ENCODE peak calls at places on chromosome 10, in nine cellular contexts. One of them, this sample, is unnamed.

GRCh38 chr10:129833366-129833765 is 130.7 kb downstream of the EBF3 start:
- DNase-seq in adrenal gland: no peak
- DNase-seq in right lobe of liver: no peak
- DNase-seq in uterus: no peak
- DNase-seq in heart left ventricle: no peak
- DNase-seq in thyroid gland: no peak
- DNase-seq in sigmoid colon: no peak
- DNase-seq in prostate gland: no peak
- DNase-seq in A549: no peak
- DNase-seq in this sample: no peak

GRCh38 chr10:63977329-63977923 is 456.2 kb downstream of the REEP3 start:
- DNase-seq in heart left ventricle: no peak
- DNase-seq in sigmoid colon: no peak
- DNase-seq in adrenal gland: peak; percentile 42
- DNase-seq in prostate gland: no peak
- DNase-seq in thyroid gland: peak; percentile 30
- DNase-seq in uterus: no peak
- DNase-seq in right lobe of liver: no peak
- DNase-seq in A549: peak; percentile 40
- DNase-seq in this sample: no peak

GRCh38 chr10:93565421-93565820 is 1.0 kb upstream of the FFAR4 start:
- DNase-seq in thyroid gland: no peak
- DNase-seq in uterus: no peak
- DNase-seq in sigmoid colon: peak; percentile 46
- DNase-seq in prostate gland: no peak
- DNase-seq in right lobe of liver: no peak
- DNase-seq in heart left ventricle: no peak
- DNase-seq in A549: no peak
- DNase-seq in adrenal gland: no peak
- DNase-seq in this sample: no peak

GRCh38 chr10:62230344-62231138 is 38.1 kb downstream of the RTKN2 start:
- DNase-seq in sigmoid colon: no peak
- DNase-seq in thyroid gland: no peak
- DNase-seq in adrenal gland: no peak
- DNase-seq in A549: no peak
- DNase-seq in prostate gland: no peak
- DNase-seq in heart left ventricle: no peak
- DNase-seq in right lobe of liver: no peak
- DNase-seq in uterus: no peak
- DNase-seq in this sample: no peak

GRCh38 chr10:8009031-8009430 is 45.5 kb upstream of the GATA3 start:
- DNase-seq in sigmoid colon: no peak
- DNase-seq in thyroid gland: no peak
- DNase-seq in right lobe of liver: no peak
- DNase-seq in uterus: no peak
- DNase-seq in heart left ventricle: no peak
- DNase-seq in prostate gland: no peak
- DNase-seq in A549: no peak
- DNase-seq in adrenal gland: no peak
- DNase-seq in this sample: no peak

GRCh38 chr10:128747556-128748335 is 621.5 kb upstream of the MKI67 start:
- DNase-seq in heart left ventricle: no peak
- DNase-seq in prostate gland: no peak
- DNase-seq in A549: no peak
- DNase-seq in sigmoid colon: no peak
- DNase-seq in adrenal gland: no peak
- DNase-seq in thyroid gland: no peak
- DNase-seq in uterus: no peak
- DNase-seq in right lobe of liver: no peak
- DNase-seq in this sample: no peak

GRCh38 chr10:63114031-63114814 is 18.9 kb upstream of the NRBF2 start:
- DNase-seq in prostate gland: peak; percentile 82
- DNase-seq in sigmoid colon: peak; percentile 93
- DNase-seq in right lobe of liver: peak; percentile 54
- DNase-seq in A549: no peak
- DNase-seq in adrenal gland: peak; percentile 88
- DNase-seq in heart left ventricle: peak; percentile 68
- DNase-seq in uterus: peak; percentile 91
- DNase-seq in thyroid gland: peak; percentile 60
- DNase-seq in this sample: peak; percentile 77

GRCh38 chr10:49844775-49845561 is 82.8 kb upstream of the OGDHL start:
- DNase-seq in right lobe of liver: no peak
- DNase-seq in A549: peak; percentile 25
- DNase-seq in prostate gland: no peak
- DNase-seq in adrenal gland: no peak
- DNase-seq in heart left ventricle: no peak
- DNase-seq in sigmoid colon: no peak
- DNase-seq in thyroid gland: no peak
- DNase-seq in uterus: no peak
- DNase-seq in this sample: no peak

GRCh38 chr10:677750-678661 is 11.5 kb downstream of the DIP2C start:
- DNase-seq in prostate gland: peak; percentile 2
- DNase-seq in adrenal gland: no peak
- DNase-seq in right lobe of liver: no peak
- DNase-seq in A549: no peak
- DNase-seq in heart left ventricle: no peak
- DNase-seq in uterus: no peak
- DNase-seq in sigmoid colon: no peak
- DNase-seq in thyroid gland: no peak
- DNase-seq in this sample: no peak

GRCh38 chr10:13961096-13961495 is 369.6 kb downstream of the FRMD4A start:
- DNase-seq in right lobe of liver: no peak
- DNase-seq in heart left ventricle: no peak
- DNase-seq in sigmoid colon: peak; percentile 67
- DNase-seq in uterus: no peak
- DNase-seq in adrenal gland: no peak
- DNase-seq in prostate gland: no peak
- DNase-seq in thyroid gland: no peak
- DNase-seq in A549: no peak
- DNase-seq in this sample: no peak

GRCh38 chr10:7666253-7667023 is at the start of gene ITIH5:
- DNase-seq in prostate gland: no peak
- DNase-seq in A549: no peak
- DNase-seq in uterus: peak; percentile 28
- DNase-seq in right lobe of liver: peak; percentile 19
- DNase-seq in thyroid gland: peak; percentile 33
- DNase-seq in heart left ventricle: no peak
- DNase-seq in sigmoid colon: peak; percentile 74
- DNase-seq in adrenal gland: no peak
- DNase-seq in this sample: no peak

GRCh38 chr10:113907166-113907565 is 52.7 kb downstream of the NHLRC2 start:
- DNase-seq in heart left ventricle: no peak
- DNase-seq in adrenal gland: no peak
- DNase-seq in prostate gland: no peak
- DNase-seq in uterus: no peak
- DNase-seq in sigmoid colon: no peak
- DNase-seq in A549: no peak
- DNase-seq in right lobe of liver: no peak
- DNase-seq in thyroid gland: no peak
- DNase-seq in this sample: no peak

GRCh38 chr10:58645762-58646161 is 133.1 kb downstream of the BICC1 start:
- DNase-seq in prostate gland: no peak
- DNase-seq in A549: no peak
- DNase-seq in uterus: no peak
- DNase-seq in heart left ventricle: no peak
- DNase-seq in adrenal gland: no peak
- DNase-seq in right lobe of liver: no peak
- DNase-seq in sigmoid colon: no peak
- DNase-seq in thyroid gland: no peak
- DNase-seq in this sample: no peak

GRCh38 chr10:27457966-27458365 is 46.1 kb upstream of the RAB18 start:
- DNase-seq in prostate gland: no peak
- DNase-seq in thyroid gland: no peak
- DNase-seq in right lobe of liver: no peak
- DNase-seq in uterus: no peak
- DNase-seq in sigmoid colon: no peak
- DNase-seq in heart left ventricle: no peak
- DNase-seq in A549: no peak
- DNase-seq in adrenal gland: no peak
- DNase-seq in this sample: no peak

GRCh38 chr10:74047871-74048270 is 50.0 kb downstream of the VCL start:
- DNase-seq in heart left ventricle: no peak
- DNase-seq in right lobe of liver: no peak
- DNase-seq in prostate gland: no peak
- DNase-seq in adrenal gland: no peak
- DNase-seq in uterus: no peak
- DNase-seq in sigmoid colon: no peak
- DNase-seq in thyroid gland: no peak
- DNase-seq in A549: no peak
- DNase-seq in this sample: no peak

GRCh38 chr10:44466236-44466635 is 81.3 kb upstream of the CXCL12 start:
- DNase-seq in prostate gland: no peak
- DNase-seq in adrenal gland: no peak
- DNase-seq in right lobe of liver: no peak
- DNase-seq in heart left ventricle: no peak
- DNase-seq in sigmoid colon: no peak
- DNase-seq in A549: no peak
- DNase-seq in uterus: no peak
- DNase-seq in thyroid gland: no peak
- DNase-seq in this sample: no peak

GRCh38 chr10:79128923-79129305 is 60.1 kb downstream of the ZMIZ1 start:
- DNase-seq in sigmoid colon: no peak
- DNase-seq in heart left ventricle: no peak
- DNase-seq in prostate gland: no peak
- DNase-seq in adrenal gland: no peak
- DNase-seq in A549: no peak
- DNase-seq in right lobe of liver: no peak
- DNase-seq in thyroid gland: no peak
- DNase-seq in uterus: no peak
- DNase-seq in this sample: no peak

DNA sequence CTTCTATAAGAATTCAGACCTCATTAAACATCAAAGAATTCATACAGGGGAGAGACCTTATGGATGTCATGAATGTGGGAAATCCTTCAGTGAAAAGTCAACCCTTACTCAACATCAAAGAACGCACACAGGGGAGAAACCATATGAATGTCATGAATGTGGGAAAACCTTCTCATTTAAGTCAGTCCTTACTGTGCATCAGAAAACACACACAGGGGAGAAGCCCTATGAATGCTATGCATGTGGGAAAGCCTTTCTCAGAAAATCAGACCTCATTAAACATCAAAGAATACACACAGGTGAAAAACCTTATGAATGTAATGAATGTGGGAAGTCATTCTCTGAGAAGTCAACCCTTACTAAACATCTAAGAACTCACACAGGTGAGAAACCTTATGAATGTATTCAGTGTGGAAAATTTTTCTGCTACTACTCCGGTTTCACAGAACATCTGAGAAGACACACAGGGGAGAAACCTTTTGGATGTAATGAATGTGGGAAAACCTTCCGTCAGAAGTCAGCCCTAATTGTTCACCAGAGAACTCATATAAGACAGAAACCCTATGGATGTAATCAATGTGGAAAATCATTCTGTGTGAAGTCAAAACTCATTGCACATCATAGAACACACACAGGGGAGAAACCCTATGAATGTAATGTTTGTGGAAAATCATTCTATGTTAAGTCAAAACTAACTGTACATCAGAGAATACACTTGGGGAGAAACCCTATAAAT is 24.1 kb downstream of the ZNF37A start:
- DNase-seq in sigmoid colon: no peak
- DNase-seq in adrenal gland: no peak
- DNase-seq in right lobe of liver: no peak
- DNase-seq in prostate gland: no peak
- DNase-seq in heart left ventricle: no peak
- DNase-seq in A549: no peak
- DNase-seq in thyroid gland: no peak
- DNase-seq in uterus: no peak
- DNase-seq in this sample: no peak
- TF ChIP-seq POLR2A in sigmoid colon: no peak
- TF ChIP-seq POLR2A in adrenal gland: no peak
- TF ChIP-seq POLR2A in right lobe of liver: no peak
- TF ChIP-seq POLR2A in prostate gland: no peak
- TF ChIP-seq POLR2A in heart left ventricle: no peak
- TF ChIP-seq POLR2A in A549: no peak
- TF ChIP-seq POLR2A in thyroid gland: no peak
- TF ChIP-seq POLR2A in uterus: no peak
- TF ChIP-seq POLR2A in this sample: no peak

DNA sequence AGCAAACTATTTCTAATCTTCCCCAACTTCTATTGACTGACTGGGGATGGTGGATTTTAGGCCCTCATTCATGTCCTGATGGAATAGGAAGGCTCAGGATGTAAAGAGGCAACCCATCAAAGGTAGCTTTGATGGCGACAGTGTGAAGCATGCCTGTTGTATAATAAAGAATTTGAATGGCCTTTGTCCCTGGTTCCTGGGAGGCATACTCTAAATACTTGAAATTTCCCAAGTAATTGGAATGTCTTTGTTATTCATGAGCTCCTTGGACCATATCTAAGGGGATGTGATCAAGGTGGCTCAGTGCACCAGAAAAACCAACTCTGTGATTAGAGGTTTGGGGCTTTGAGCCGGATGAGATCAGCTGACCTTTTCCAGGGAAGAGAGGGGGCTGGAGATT is 264.5 kb upstream of the NEBL start:
- DNase-seq in A549: no peak
- DNase-seq in adrenal gland: no peak
- DNase-seq in sigmoid colon: no peak
- DNase-seq in heart left ventricle: no peak
- DNase-seq in right lobe of liver: no peak
- DNase-seq in thyroid gland: peak; percentile 25
- DNase-seq in uterus: no peak
- DNase-seq in prostate gland: no peak
- DNase-seq in this sample: no peak
- H3K27ac ChIP-seq in A549: no peak overlapping the region
- H3K27ac ChIP-seq in adrenal gland: no peak overlapping the region
- H3K27ac ChIP-seq in sigmoid colon: no peak overlapping the region
- H3K27ac ChIP-seq in heart left ventricle: no peak overlapping the region
- H3K27ac ChIP-seq in right lobe of liver: no peak overlapping the region
- H3K27ac ChIP-seq in thyroid gland: peak overlapping the region; percentile 85
- H3K27ac ChIP-seq in uterus: no peak overlapping the region
- H3K27ac ChIP-seq in prostate gland: no peak overlapping the region
- H3K27ac ChIP-seq in this sample: no peak overlapping the region

GRCh38 chr10:95247881-95248583 is 42.8 kb downstream of the PDLIM1 start:
- DNase-seq in heart left ventricle: no peak
- DNase-seq in right lobe of liver: no peak
- DNase-seq in thyroid gland: no peak
- DNase-seq in A549: no peak
- DNase-seq in adrenal gland: no peak
- DNase-seq in sigmoid colon: no peak
- DNase-seq in prostate gland: peak; percentile 55
- DNase-seq in uterus: no peak
- DNase-seq in this sample: no peak
- H3K4me1 ChIP-seq in heart left ventricle: peaks cover 3% of the 10 kb centered on the region
- H3K4me1 ChIP-seq in right lobe of liver: no peaks in the 10 kb centered on the region
- H3K4me1 ChIP-seq in thyroid gland: peaks cover 24% of the 10 kb centered on the region
- H3K4me1 ChIP-seq in A549: peaks cover 22% of the 10 kb centered on the region
- H3K4me1 ChIP-seq in adrenal gland: no peaks in the 10 kb centered on the region
- H3K4me1 ChIP-seq in sigmoid colon: peaks cover 11% of the 10 kb centered on the region
- H3K4me1 ChIP-seq in prostate gland: no peaks in the 10 kb centered on the region
- H3K4me1 ChIP-seq in uterus: no peaks in the 10 kb centered on the region
- H3K4me1 ChIP-seq in this sample: no peaks in the 10 kb centered on the region

DNA sequence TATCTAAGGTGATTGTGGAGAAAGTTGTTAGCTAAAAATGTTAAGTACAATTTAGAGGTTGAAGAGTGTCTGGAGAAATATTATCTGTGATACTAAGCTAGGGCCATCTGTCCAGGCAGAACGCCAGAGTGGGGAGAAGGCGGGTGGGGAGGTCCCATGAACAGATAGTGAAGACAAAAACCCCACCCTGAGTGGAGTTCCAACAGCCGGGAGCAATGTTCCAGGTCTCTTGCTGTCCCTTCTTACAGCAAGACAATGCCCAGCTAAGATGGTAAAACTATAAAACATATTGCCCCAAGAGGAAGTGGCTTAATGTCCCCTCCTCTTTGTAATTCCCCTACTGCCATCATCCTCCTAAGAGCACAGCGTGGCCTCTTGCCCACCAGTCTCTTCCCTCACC is 10.4 kb upstream of the IL15RA start:
- DNase-seq in A549: no peak
- DNase-seq in thyroid gland: no peak
- DNase-seq in right lobe of liver: no peak
- DNase-seq in sigmoid colon: peak; percentile 86
- DNase-seq in uterus: peak; percentile 75
- DNase-seq in prostate gland: no peak
- DNase-seq in adrenal gland: no peak
- DNase-seq in heart left ventricle: no peak
- DNase-seq in this sample: no peak
- TF ChIP-seq POLR2A in A549: no peak
- TF ChIP-seq POLR2A in thyroid gland: no peak
- TF ChIP-seq POLR2A in right lobe of liver: no peak
- TF ChIP-seq POLR2A in sigmoid colon: no peak
- TF ChIP-seq POLR2A in uterus: no peak
- TF ChIP-seq POLR2A in prostate gland: no peak
- TF ChIP-seq POLR2A in adrenal gland: no peak
- TF ChIP-seq POLR2A in heart left ventricle: no peak
- TF ChIP-seq POLR2A in this sample: no peak